ENCODE peak calls at places on chromosomes 2 and 18, in nine cellular contexts. A is NCI-H345; P is retina; D is activated naive CD4-positive, alpha-beta T cell treated with anti-CD3 and anti-CD28 coated beads, Interleukin-2, amount 50 U/mL, for 72 hours; W is NCI-H1105 treated with DMSO at 0.1 percent for 48 hours; C is lung microvascular endothelial cell; X is posterior cingulate gyrus; T is activated T-cell treated with anti-CD3 and anti-CD28 coated beads, Interleukin-2, amount 50 U/mL, for 72 hours; G is GM12865. L is an unnamed sample.

GRCh38 chr2:210660-211059 is 53.2 kb downstream of the SH3YL1 start:
- DNase-seq in D (no peak), A (no peak), P (peak), T (no peak), G (no peak), C (no peak), X (no peak), W (no peak), L (peak)

GRCh38 chr18:43534511-43534910 is 257.2 kb upstream of the SYT4 start:
- DNase-seq in A (no peak), W (no peak), P (no peak), C (no peak), D (no peak), X (no peak), T (no peak), G (no peak), L (no peak)

GRCh38 chr2:136381722-136382633 is 264.0 kb upstream of the CXCR4 start:
- DNase-seq in D (peak), W (no peak), X (no peak), P (no peak), G (peak), A (no peak), T (peak), C (no peak), L (no peak)

GRCh38 chr2:100053499-100053898 is 88.9 kb downstream of the AFF3 start:
- DNase-seq in T (no peak), D (no peak), C (no peak), W (no peak), G (no peak), A (no peak), P (no peak), X (no peak), L (no peak)

GRCh38 chr2:12721571-12722444 is 5.1 kb downstream of the TRIB2 start:
- DNase-seq in C (peak), P (peak), W (no peak), G (peak), A (no peak), X (no peak), T (peak), D (no peak), L (no peak)

GRCh38 chr2:10160226-10160955 is 37.9 kb downstream of the RRM2 start:
- DNase-seq in A (no peak), G (no peak), T (no peak), W (no peak), D (no peak), P (no peak), C (no peak), X (no peak), L (no peak)

GRCh38 chr2:127118467-127118866 is 11.5 kb upstream of the BIN1 start:
- DNase-seq in X (no peak), P (no peak), W (no peak), A (no peak), C (no peak), G (no peak), D (no peak), T (no peak), L (no peak)

GRCh38 chr2:218895758-218896500 is 15.3 kb downstream of the WNT10A start:
- DNase-seq in T (no peak), D (no peak), G (no peak), P (no peak), A (no peak), X (no peak), W (no peak), C (no peak), L (peak)

GRCh38 chr2:96485751-96486643 is 19.2 kb downstream of the NEURL3 start:
- DNase-seq in C (peak), A (no peak), G (peak), T (peak), W (peak), P (peak), D (peak), X (no peak), L (peak)

GRCh38 chr2:216029416-216030129 is 16.2 kb upstream of the MREG start:
- DNase-seq in T (peak), P (no peak), A (no peak), X (no peak), C (no peak), D (no peak), W (no peak), G (peak), L (no peak)

GRCh38 chr2:86793752-86794151 is 3.0 kb upstream of the CD8A start:
- DNase-seq in G (peak), A (no peak), W (no peak), T (no peak), D (no peak), X (no peak), P (no peak), C (no peak), L (no peak)

GRCh38 chr2:38610851-38611801 is 8.4 kb upstream of the HNRNPLL start:
- DNase-seq in P (no peak), T (peak), D (no peak), A (no peak), C (peak), X (no peak), G (peak), W (no peak), L (peak)

GRCh38 chr18:58670561-58671121 is 624 bp upstream of the MALT1 start:
- DNase-seq in G (no peak), T (no peak), C (peak), P (no peak), D (no peak), A (peak), X (peak), W (peak), L (no peak)

GRCh38 chr2:46195819-46196218 is 101.4 kb upstream of the EPAS1 start:
- DNase-seq in A (no peak), C (no peak), D (no peak), T (no peak), G (no peak), W (no peak), X (no peak), P (no peak), L (no peak)

GRCh38 chr2:198098918-198099317 is 294.5 kb downstream of the PLCL1 start:
- DNase-seq in D (no peak), W (no peak), P (no peak), X (peak), C (no peak), G (no peak), T (no peak), A (no peak), L (no peak)

GRCh38 chr18:13216732-13217465 is 1.7 kb upstream of the LDLRAD4 start:
- DNase-seq in X (peak), T (peak), G (peak), C (peak), P (peak), A (peak), W (peak), D (peak), L (no peak)

GRCh38 chr2:166375736-166376487 is at the start of gene SCN9A:
- DNase-seq in A (peak), P (peak), D (no peak), T (peak), C (peak), W (peak), G (peak), X (peak), L (no peak)

GRCh38 chr2:163554864-163555263 is 180.9 kb downstream of the FIGN start:
- DNase-seq in G (no peak), P (no peak), C (no peak), A (no peak), D (no peak), T (no peak), X (no peak), W (no peak), L (no peak)

GRCh38 chr2:58448065-58448507 is 207.0 kb upstream of the FANCL start:
- DNase-seq in A (peak), W (peak), P (peak), D (no peak), G (peak), T (peak), C (peak), X (no peak), L (peak)

GRCh38 chr2:238528953-238529781 is 102.4 kb downstream of the ASB1 start:
- DNase-seq in X (no peak), W (no peak), T (no peak), G (no peak), C (no peak), D (no peak), A (peak), P (no peak), L (peak)